ENCODE peak calls at places on chromosomes 16 and 17, in eight cellular contexts. One of them, this sample, is unnamed.
A peak's percentile ranks its signal among the peaks of the same experiment; 100 is the strongest.

GRCh38 chr17:66904760-66905637 is 59.5 kb upstream of the CACNG4 start:
- DNase-seq in cardiac muscle cell: peak; percentile 92
- DNase-seq in HCT116: no peak
- DNase-seq in IMR-90: peak; percentile 72
- DNase-seq in GM06990: no peak
- DNase-seq in heart left ventricle: no peak
- DNase-seq in body of pancreas: peak; percentile 60
- DNase-seq in adrenal gland: no peak
- DNase-seq in this sample: no peak

GRCh38 chr16:4944333-4945281 is 7.7 kb upstream of the PPL start:
- DNase-seq in cardiac muscle cell: peak; percentile 99
- DNase-seq in HCT116: peak; percentile 84
- DNase-seq in IMR-90: peak; percentile 97
- DNase-seq in GM06990: no peak
- DNase-seq in heart left ventricle: peak; percentile 94
- DNase-seq in body of pancreas: peak; percentile 97
- DNase-seq in adrenal gland: peak; percentile 94
- DNase-seq in this sample: no peak

GRCh38 chr16:50320310-50320709 is 48.5 kb downstream of the BRD7 start:
- DNase-seq in cardiac muscle cell: no peak
- DNase-seq in HCT116: no peak
- DNase-seq in IMR-90: no peak
- DNase-seq in GM06990: no peak
- DNase-seq in heart left ventricle: no peak
- DNase-seq in body of pancreas: no peak
- DNase-seq in adrenal gland: no peak
- DNase-seq in this sample: no peak

GRCh38 chr17:52157161-52157560 is 1.4 kb downstream of the CA10 start:
- DNase-seq in cardiac muscle cell: no peak
- DNase-seq in HCT116: no peak
- DNase-seq in IMR-90: no peak
- DNase-seq in GM06990: no peak
- DNase-seq in heart left ventricle: no peak
- DNase-seq in body of pancreas: no peak
- DNase-seq in adrenal gland: no peak
- DNase-seq in this sample: no peak

GRCh38 chr16:69894675-69895074 is 56.5 kb upstream of the CLEC18A start:
- DNase-seq in cardiac muscle cell: no peak
- DNase-seq in HCT116: no peak
- DNase-seq in IMR-90: no peak
- DNase-seq in GM06990: no peak
- DNase-seq in heart left ventricle: no peak
- DNase-seq in body of pancreas: no peak
- DNase-seq in adrenal gland: no peak
- DNase-seq in this sample: no peak

GRCh38 chr17:5785867-5786509 is 201.7 kb upstream of the NLRP1 start:
- DNase-seq in cardiac muscle cell: no peak
- DNase-seq in HCT116: no peak
- DNase-seq in IMR-90: peak; percentile 91
- DNase-seq in GM06990: peak; percentile 53
- DNase-seq in heart left ventricle: no peak
- DNase-seq in body of pancreas: no peak
- DNase-seq in adrenal gland: no peak
- DNase-seq in this sample: no peak

GRCh38 chr17:1720856-1721386 is 3.6 kb upstream of the WDR81 start:
- DNase-seq in cardiac muscle cell: peak; percentile 67
- DNase-seq in HCT116: peak; percentile 61
- DNase-seq in IMR-90: peak; percentile 56
- DNase-seq in GM06990: no peak
- DNase-seq in heart left ventricle: peak; percentile 78
- DNase-seq in body of pancreas: peak; percentile 69
- DNase-seq in adrenal gland: peak; percentile 72
- DNase-seq in this sample: peak; percentile 33

GRCh38 chr16:68040506-68041288 is 17.6 kb downstream of the DUS2 start:
- DNase-seq in cardiac muscle cell: peak; percentile 71
- DNase-seq in HCT116: peak; percentile 63
- DNase-seq in IMR-90: peak; percentile 51
- DNase-seq in GM06990: peak; percentile 83
- DNase-seq in heart left ventricle: peak; percentile 92
- DNase-seq in body of pancreas: peak; percentile 85
- DNase-seq in adrenal gland: peak; percentile 81
- DNase-seq in this sample: peak; percentile 98

GRCh38 chr16:871562-872330 is 71.2 kb upstream of the GNG13 start:
- DNase-seq in cardiac muscle cell: no peak
- DNase-seq in HCT116: no peak
- DNase-seq in IMR-90: no peak
- DNase-seq in GM06990: no peak
- DNase-seq in heart left ventricle: peak; percentile 48
- DNase-seq in body of pancreas: no peak
- DNase-seq in adrenal gland: no peak
- DNase-seq in this sample: no peak

GRCh38 chr17:18932360-18933055 is 19.5 kb upstream of the SLC5A10 start:
- DNase-seq in cardiac muscle cell: no peak
- DNase-seq in HCT116: no peak
- DNase-seq in IMR-90: no peak
- DNase-seq in GM06990: no peak
- DNase-seq in heart left ventricle: no peak
- DNase-seq in body of pancreas: no peak
- DNase-seq in adrenal gland: no peak
- DNase-seq in this sample: no peak

GRCh38 chr16:76639685-76640289 is 362.6 kb downstream of the CNTNAP4 start:
- DNase-seq in cardiac muscle cell: peak; percentile 44
- DNase-seq in HCT116: no peak
- DNase-seq in IMR-90: peak; percentile 1
- DNase-seq in GM06990: no peak
- DNase-seq in heart left ventricle: no peak
- DNase-seq in body of pancreas: peak; percentile 17
- DNase-seq in adrenal gland: no peak
- DNase-seq in this sample: no peak

GRCh38 chr17:17877548-17878358 is 41.0 kb upstream of the SREBF1 start:
- DNase-seq in cardiac muscle cell: peak; percentile 97
- DNase-seq in HCT116: no peak
- DNase-seq in IMR-90: peak; percentile 90
- DNase-seq in GM06990: no peak
- DNase-seq in heart left ventricle: peak; percentile 84
- DNase-seq in body of pancreas: peak; percentile 91
- DNase-seq in adrenal gland: peak; percentile 82
- DNase-seq in this sample: no peak

GRCh38 chr17:82822281-82822680 is 17.5 kb downstream of the ZNF750 start:
- DNase-seq in cardiac muscle cell: no peak
- DNase-seq in HCT116: no peak
- DNase-seq in IMR-90: no peak
- DNase-seq in GM06990: no peak
- DNase-seq in heart left ventricle: peak; percentile 28
- DNase-seq in body of pancreas: no peak
- DNase-seq in adrenal gland: no peak
- DNase-seq in this sample: no peak

GRCh38 chr17:17943281-17943984 is 28.8 kb downstream of the TOM1L2 start:
- DNase-seq in cardiac muscle cell: no peak
- DNase-seq in HCT116: no peak
- DNase-seq in IMR-90: no peak
- DNase-seq in GM06990: no peak
- DNase-seq in heart left ventricle: no peak
- DNase-seq in body of pancreas: no peak
- DNase-seq in adrenal gland: no peak
- DNase-seq in this sample: no peak

GRCh38 chr16:48833461-48833860 is 223.5 kb upstream of the N4BP1 start:
- DNase-seq in cardiac muscle cell: no peak
- DNase-seq in HCT116: no peak
- DNase-seq in IMR-90: no peak
- DNase-seq in GM06990: no peak
- DNase-seq in heart left ventricle: no peak
- DNase-seq in body of pancreas: no peak
- DNase-seq in adrenal gland: no peak
- DNase-seq in this sample: no peak

GRCh38 chr16:48834576-48834975 is 224.6 kb upstream of the N4BP1 start:
- DNase-seq in cardiac muscle cell: no peak
- DNase-seq in HCT116: no peak
- DNase-seq in IMR-90: no peak
- DNase-seq in GM06990: no peak
- DNase-seq in heart left ventricle: no peak
- DNase-seq in body of pancreas: no peak
- DNase-seq in adrenal gland: no peak
- DNase-seq in this sample: no peak

GRCh38 chr16:48829361-48829760 is 219.4 kb upstream of the N4BP1 start:
- DNase-seq in cardiac muscle cell: no peak
- DNase-seq in HCT116: no peak
- DNase-seq in IMR-90: no peak
- DNase-seq in GM06990: no peak
- DNase-seq in heart left ventricle: no peak
- DNase-seq in body of pancreas: no peak
- DNase-seq in adrenal gland: no peak
- DNase-seq in this sample: no peak

GRCh38 chr16:48829911-48830310 is 219.9 kb upstream of the N4BP1 start:
- DNase-seq in cardiac muscle cell: no peak
- DNase-seq in HCT116: no peak
- DNase-seq in IMR-90: no peak
- DNase-seq in GM06990: no peak
- DNase-seq in heart left ventricle: no peak
- DNase-seq in body of pancreas: no peak
- DNase-seq in adrenal gland: no peak
- DNase-seq in this sample: no peak

DNA sequence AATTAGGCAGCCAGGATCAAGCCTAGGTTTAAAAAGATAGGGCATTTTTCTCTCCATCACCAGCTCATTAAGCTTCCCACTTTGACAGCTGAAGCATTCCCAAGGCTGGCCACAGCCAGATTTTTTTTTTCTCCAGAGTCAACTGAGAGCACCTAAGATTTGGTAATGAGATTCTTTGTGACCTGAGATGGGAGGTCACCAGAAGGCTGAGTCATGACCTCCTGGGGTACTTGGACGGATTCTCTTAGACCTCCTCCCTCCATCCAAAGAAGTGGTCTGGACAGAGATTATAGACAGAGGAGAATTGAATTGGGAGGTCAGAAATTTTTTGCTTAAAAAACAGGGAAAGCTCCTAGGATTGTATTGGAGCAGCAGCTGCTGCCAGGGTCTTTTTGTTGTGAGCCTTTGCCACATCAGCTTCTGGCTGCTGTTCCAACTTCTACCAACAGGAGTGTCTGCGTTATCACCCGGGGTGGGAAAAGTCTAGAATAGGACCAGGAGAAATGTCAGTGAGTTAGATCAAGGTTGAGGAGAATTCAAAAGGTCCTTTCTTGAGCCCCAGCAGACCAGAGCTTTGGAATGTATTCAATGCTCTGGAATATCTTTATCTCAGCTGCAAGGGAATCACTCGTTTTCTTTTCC is 221.2 kb upstream of the N4BP1 start:
- DNase-seq in cardiac muscle cell: no peak
- DNase-seq in HCT116: peak; percentile 4
- DNase-seq in IMR-90: no peak
- DNase-seq in GM06990: no peak
- DNase-seq in heart left ventricle: no peak
- DNase-seq in body of pancreas: no peak
- DNase-seq in adrenal gland: no peak
- DNase-seq in this sample: no peak
- TF ChIP-seq CTCF in cardiac muscle cell: no peak
- TF ChIP-seq CTCF in HCT116: peak; percentile 70
- TF ChIP-seq CTCF in IMR-90: no peak
- TF ChIP-seq CTCF in GM06990: peak; percentile 34
- TF ChIP-seq CTCF in heart left ventricle: peak; percentile 22
- TF ChIP-seq CTCF in body of pancreas: no peak
- TF ChIP-seq CTCF in adrenal gland: no peak
- TF ChIP-seq CTCF in this sample: no peak

GRCh38 chr16:88010343-88010970 is 59.2 kb downstream of the BANP start:
- DNase-seq in cardiac muscle cell: no peak
- DNase-seq in HCT116: no peak
- DNase-seq in IMR-90: no peak
- DNase-seq in GM06990: no peak
- DNase-seq in heart left ventricle: no peak
- DNase-seq in body of pancreas: no peak
- DNase-seq in adrenal gland: no peak
- DNase-seq in this sample: no peak
- H3K36me3 ChIP-seq in cardiac muscle cell: peaks cover 6% of the 10 kb centered on the region
- H3K36me3 ChIP-seq in HCT116: peaks cover 10% of the 10 kb centered on the region
- H3K36me3 ChIP-seq in IMR-90: peaks cover 17% of the 10 kb centered on the region
- H3K36me3 ChIP-seq in GM06990: peaks cover 11% of the 10 kb centered on the region
- H3K36me3 ChIP-seq in heart left ventricle: peaks cover 57% of the 10 kb centered on the region
- H3K36me3 ChIP-seq in body of pancreas: peaks cover 5% of the 10 kb centered on the region
- H3K36me3 ChIP-seq in adrenal gland: no peaks in the 10 kb centered on the region
- H3K36me3 ChIP-seq in this sample: peaks cover 36% of the 10 kb centered on the region

DNA sequence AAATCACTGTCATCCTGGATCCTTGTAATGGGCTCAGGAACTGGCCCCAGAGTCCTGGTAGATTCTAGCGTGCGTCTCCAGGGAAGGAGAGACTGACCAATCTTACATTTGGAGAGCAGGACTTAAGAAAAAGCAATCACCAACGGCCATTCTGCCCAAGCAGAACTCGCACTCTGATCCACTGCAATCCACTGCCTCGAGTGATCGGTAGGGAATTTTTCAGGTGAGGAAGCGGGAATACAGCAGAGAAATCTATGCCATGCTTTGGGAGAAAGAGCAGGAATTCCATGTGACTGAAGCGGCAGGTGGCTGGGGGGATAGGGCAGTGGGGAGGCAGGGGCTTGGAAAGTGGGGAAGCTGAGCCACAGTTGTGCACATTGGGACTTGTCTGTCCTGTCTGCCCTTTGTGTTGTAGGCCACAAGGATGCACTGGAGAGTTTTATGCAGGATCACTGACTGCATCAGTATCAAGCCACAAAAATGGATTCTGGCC is 143.9 kb upstream of the HS3ST2 start:
- DNase-seq in cardiac muscle cell: peak; percentile 15
- DNase-seq in HCT116: no peak
- DNase-seq in IMR-90: no peak
- DNase-seq in GM06990: no peak
- DNase-seq in heart left ventricle: no peak
- DNase-seq in body of pancreas: no peak
- DNase-seq in adrenal gland: no peak
- DNase-seq in this sample: no peak
- H3K4me3 ChIP-seq in cardiac muscle cell: no peak overlapping the region
- H3K4me3 ChIP-seq in HCT116: no peak overlapping the region
- H3K4me3 ChIP-seq in IMR-90: no peak overlapping the region
- H3K4me3 ChIP-seq in GM06990: no peak overlapping the region
- H3K4me3 ChIP-seq in heart left ventricle: no peak overlapping the region
- H3K4me3 ChIP-seq in body of pancreas: no peak overlapping the region
- H3K4me3 ChIP-seq in adrenal gland: no peak overlapping the region
- H3K4me3 ChIP-seq in this sample: no peak overlapping the region

GRCh38 chr17:2986925-2987324 is 76.5 kb downstream of the OR1D5 start:
- DNase-seq in cardiac muscle cell: no peak
- DNase-seq in HCT116: no peak
- DNase-seq in IMR-90: no peak
- DNase-seq in GM06990: no peak
- DNase-seq in heart left ventricle: no peak
- DNase-seq in body of pancreas: no peak
- DNase-seq in adrenal gland: no peak
- DNase-seq in this sample: no peak

GRCh38 chr17:2980211-2980903 is 83.0 kb downstream of the OR1D5 start:
- DNase-seq in cardiac muscle cell: no peak
- DNase-seq in HCT116: no peak
- DNase-seq in IMR-90: no peak
- DNase-seq in GM06990: no peak
- DNase-seq in heart left ventricle: peak; percentile 20
- DNase-seq in body of pancreas: no peak
- DNase-seq in adrenal gland: peak; percentile 8
- DNase-seq in this sample: no peak

GRCh38 chr17:2981325-2981724 is 82.1 kb downstream of the OR1D5 start:
- DNase-seq in cardiac muscle cell: no peak
- DNase-seq in HCT116: no peak
- DNase-seq in IMR-90: no peak
- DNase-seq in GM06990: no peak
- DNase-seq in heart left ventricle: peak; percentile 17
- DNase-seq in body of pancreas: no peak
- DNase-seq in adrenal gland: peak; percentile 6
- DNase-seq in this sample: no peak

GRCh38 chr17:2980904-2981246 is 82.5 kb downstream of the OR1D5 start:
- DNase-seq in cardiac muscle cell: no peak
- DNase-seq in HCT116: no peak
- DNase-seq in IMR-90: no peak
- DNase-seq in GM06990: no peak
- DNase-seq in heart left ventricle: peak; percentile 31
- DNase-seq in body of pancreas: no peak
- DNase-seq in adrenal gland: peak; percentile 7
- DNase-seq in this sample: no peak

GRCh38 chr17:2982854-2983636 is 80.4 kb downstream of the OR1D5 start:
- DNase-seq in cardiac muscle cell: peak; percentile 95
- DNase-seq in HCT116: no peak
- DNase-seq in IMR-90: peak; percentile 89
- DNase-seq in GM06990: no peak
- DNase-seq in heart left ventricle: peak; percentile 86
- DNase-seq in body of pancreas: peak; percentile 54
- DNase-seq in adrenal gland: peak; percentile 83
- DNase-seq in this sample: no peak
- TF ChIP-seq CTCF in cardiac muscle cell: peak; percentile 61
- TF ChIP-seq CTCF in HCT116: no peak
- TF ChIP-seq CTCF in IMR-90: peak; percentile 55
- TF ChIP-seq CTCF in GM06990: no peak
- TF ChIP-seq CTCF in heart left ventricle: peak; percentile 41
- TF ChIP-seq CTCF in body of pancreas: no peak
- TF ChIP-seq CTCF in adrenal gland: no peak
- TF ChIP-seq CTCF in this sample: no peak